ENCODE peak calls at places on chromosomes 6 and 20, in five cellular contexts. One of them, this sample, is unnamed.

GRCh38 chr6:137341721-137342195 is 122.6 kb upstream of the IFNGR1 start:
- DNase-seq in NCI-H1092: peak
- DNase-seq in RWPE1: peak
- DNase-seq in DMS53: peak
- DNase-seq in psoas muscle: peak
- DNase-seq in this sample: no peak

GRCh38 chr6:29943053-29943966 is 978 bp downstream of the HLA-A start:
- DNase-seq in NCI-H1092: no peak
- DNase-seq in RWPE1: no peak
- DNase-seq in DMS53: peak
- DNase-seq in psoas muscle: no peak
- DNase-seq in this sample: no peak

GRCh38 chr20:61682998-61683681 is 382.5 kb downstream of the TAF4 start:
- DNase-seq in NCI-H1092: no peak
- DNase-seq in RWPE1: no peak
- DNase-seq in DMS53: no peak
- DNase-seq in psoas muscle: no peak
- DNase-seq in this sample: no peak

GRCh38 chr6:140623498-140623897 is 1249.0 kb upstream of the CITED2 start:
- DNase-seq in NCI-H1092: no peak
- DNase-seq in RWPE1: peak
- DNase-seq in DMS53: peak
- DNase-seq in psoas muscle: no peak
- DNase-seq in this sample: no peak

GRCh38 chr6:138944412-138944811 is 43.6 kb downstream of the REPS1 start:
- DNase-seq in NCI-H1092: no peak
- DNase-seq in RWPE1: peak
- DNase-seq in DMS53: no peak
- DNase-seq in psoas muscle: no peak
- DNase-seq in this sample: no peak

GRCh38 chr6:139944131-139944530 is 569.7 kb upstream of the CITED2 start:
- DNase-seq in NCI-H1092: no peak
- DNase-seq in RWPE1: no peak
- DNase-seq in DMS53: no peak
- DNase-seq in psoas muscle: no peak
- DNase-seq in this sample: no peak

GRCh38 chr20:38139919-38140753 is 24.9 kb downstream of the TGM2 start:
- DNase-seq in NCI-H1092: no peak
- DNase-seq in RWPE1: no peak
- DNase-seq in DMS53: peak
- DNase-seq in psoas muscle: no peak
- DNase-seq in this sample: no peak

GRCh38 chr6:140073456-140073855 is 699.0 kb upstream of the CITED2 start:
- DNase-seq in NCI-H1092: no peak
- DNase-seq in RWPE1: no peak
- DNase-seq in DMS53: peak
- DNase-seq in psoas muscle: no peak
- DNase-seq in this sample: no peak

GRCh38 chr20:1321654-1321939 is 7.3 kb downstream of the SDCBP2 start:
- DNase-seq in NCI-H1092: no peak
- DNase-seq in RWPE1: no peak
- DNase-seq in DMS53: no peak
- DNase-seq in psoas muscle: no peak
- DNase-seq in this sample: no peak